ENCODE peak calls at places on chromosomes 16 and 17, in seven cellular contexts. One of them, this sample, is unnamed.

GRCh38 chr17:27613425-27613824 is 17.6 kb upstream of the LGALS9 start:
- DNase-seq in A673: no peak
- DNase-seq in NCI-H460: no peak
- DNase-seq in retinal pigment epithelial cell: no peak
- DNase-seq in AG10803: no peak
- DNase-seq in T-cell: no peak
- DNase-seq in NCI-H510A treated with DMSO at 0.1 percent for 48 hours: no peak
- DNase-seq in this sample: no peak

GRCh38 chr16:24748242-24748641 is 18.8 kb downstream of the TNRC6A start:
- DNase-seq in NCI-H460: peak
- DNase-seq in NCI-H510A treated with DMSO at 0.1 percent for 48 hours: no peak
- DNase-seq in T-cell: no peak
- DNase-seq in retinal pigment epithelial cell: peak
- DNase-seq in AG10803: peak
- DNase-seq in A673: peak
- DNase-seq in this sample: no peak

GRCh38 chr17:44587339-44587738 is 30.1 kb downstream of the FZD2 start:
- DNase-seq in retinal pigment epithelial cell: peak
- DNase-seq in A673: peak
- DNase-seq in T-cell: no peak
- DNase-seq in AG10803: peak
- DNase-seq in NCI-H460: peak
- DNase-seq in NCI-H510A treated with DMSO at 0.1 percent for 48 hours: no peak
- DNase-seq in this sample: no peak

GRCh38 chr16:67563708-67564468 is 1.6 kb downstream of the CTCF start:
- DNase-seq in retinal pigment epithelial cell: peak
- DNase-seq in AG10803: peak
- DNase-seq in A673: peak
- DNase-seq in NCI-H510A treated with DMSO at 0.1 percent for 48 hours: peak
- DNase-seq in T-cell: peak
- DNase-seq in NCI-H460: peak
- DNase-seq in this sample: no peak

GRCh38 chr16:68287276-68288251 is 23.2 kb downstream of the SLC7A6OS start:
- DNase-seq in NCI-H460: no peak
- DNase-seq in A673: no peak
- DNase-seq in AG10803: peak
- DNase-seq in retinal pigment epithelial cell: no peak
- DNase-seq in T-cell: peak
- DNase-seq in NCI-H510A treated with DMSO at 0.1 percent for 48 hours: no peak
- DNase-seq in this sample: no peak

GRCh38 chr17:75778861-75779249 is 5.8 kb upstream of the UNK start:
- DNase-seq in A673: no peak
- DNase-seq in NCI-H510A treated with DMSO at 0.1 percent for 48 hours: peak
- DNase-seq in retinal pigment epithelial cell: no peak
- DNase-seq in AG10803: no peak
- DNase-seq in T-cell: peak
- DNase-seq in NCI-H460: no peak
- DNase-seq in this sample: no peak

GRCh38 chr16:56617212-56618085 is 8.1 kb upstream of the MT1E start:
- DNase-seq in T-cell: peak
- DNase-seq in AG10803: peak
- DNase-seq in NCI-H460: no peak
- DNase-seq in retinal pigment epithelial cell: no peak
- DNase-seq in A673: no peak
- DNase-seq in NCI-H510A treated with DMSO at 0.1 percent for 48 hours: no peak
- DNase-seq in this sample: peak

GRCh38 chr16:3022697-3023414 is 886 bp downstream of the HCFC1R1 start:
- DNase-seq in retinal pigment epithelial cell: no peak
- DNase-seq in A673: peak
- DNase-seq in AG10803: peak
- DNase-seq in T-cell: no peak
- DNase-seq in NCI-H510A treated with DMSO at 0.1 percent for 48 hours: no peak
- DNase-seq in NCI-H460: no peak
- DNase-seq in this sample: no peak

GRCh38 chr17:20991276-20992037 is 51.4 kb downstream of the USP22 start:
- DNase-seq in AG10803: no peak
- DNase-seq in retinal pigment epithelial cell: no peak
- DNase-seq in NCI-H510A treated with DMSO at 0.1 percent for 48 hours: no peak
- DNase-seq in T-cell: no peak
- DNase-seq in A673: no peak
- DNase-seq in NCI-H460: no peak
- DNase-seq in this sample: no peak

GRCh38 chr17:64262125-64262421 is 987 bp downstream of the TEX2 start:
- DNase-seq in T-cell: no peak
- DNase-seq in NCI-H460: no peak
- DNase-seq in A673: peak
- DNase-seq in retinal pigment epithelial cell: no peak
- DNase-seq in NCI-H510A treated with DMSO at 0.1 percent for 48 hours: no peak
- DNase-seq in AG10803: no peak
- DNase-seq in this sample: no peak

GRCh38 chr16:17387226-17387625 is 83.5 kb downstream of the XYLT1 start:
- DNase-seq in AG10803: no peak
- DNase-seq in NCI-H510A treated with DMSO at 0.1 percent for 48 hours: no peak
- DNase-seq in T-cell: no peak
- DNase-seq in NCI-H460: no peak
- DNase-seq in retinal pigment epithelial cell: no peak
- DNase-seq in A673: no peak
- DNase-seq in this sample: no peak

GRCh38 chr17:80475949-80476876 is at the start of gene NPTX1:
- DNase-seq in T-cell: no peak
- DNase-seq in retinal pigment epithelial cell: no peak
- DNase-seq in AG10803: no peak
- DNase-seq in NCI-H460: no peak
- DNase-seq in NCI-H510A treated with DMSO at 0.1 percent for 48 hours: peak
- DNase-seq in A673: no peak
- DNase-seq in this sample: peak

GRCh38 chr17:82389379-82389778 is 17.8 kb downstream of the UTS2R start:
- DNase-seq in retinal pigment epithelial cell: no peak
- DNase-seq in NCI-H510A treated with DMSO at 0.1 percent for 48 hours: no peak
- DNase-seq in NCI-H460: no peak
- DNase-seq in A673: no peak
- DNase-seq in AG10803: no peak
- DNase-seq in T-cell: no peak
- DNase-seq in this sample: no peak

GRCh38 chr16:22687031-22687530 is 126.9 kb upstream of the HS3ST2 start:
- DNase-seq in AG10803: no peak
- DNase-seq in NCI-H510A treated with DMSO at 0.1 percent for 48 hours: no peak
- DNase-seq in T-cell: no peak
- DNase-seq in A673: no peak
- DNase-seq in NCI-H460: no peak
- DNase-seq in retinal pigment epithelial cell: no peak
- DNase-seq in this sample: no peak

GRCh38 chr16:29116980-29117379 is 132.1 kb downstream of the LAT start:
- DNase-seq in A673: no peak
- DNase-seq in NCI-H460: no peak
- DNase-seq in AG10803: no peak
- DNase-seq in T-cell: no peak
- DNase-seq in retinal pigment epithelial cell: no peak
- DNase-seq in NCI-H510A treated with DMSO at 0.1 percent for 48 hours: no peak
- DNase-seq in this sample: no peak

GRCh38 chr17:78935419-78936323 is 10.5 kb upstream of the TIMP2 start:
- DNase-seq in A673: peak
- DNase-seq in T-cell: no peak
- DNase-seq in AG10803: peak
- DNase-seq in retinal pigment epithelial cell: peak
- DNase-seq in NCI-H460: no peak
- DNase-seq in NCI-H510A treated with DMSO at 0.1 percent for 48 hours: no peak
- DNase-seq in this sample: no peak

GRCh38 chr17:74738051-74738996 is 1.3 kb downstream of the RAB37 start:
- DNase-seq in NCI-H510A treated with DMSO at 0.1 percent for 48 hours: peak
- DNase-seq in NCI-H460: no peak
- DNase-seq in retinal pigment epithelial cell: no peak
- DNase-seq in A673: no peak
- DNase-seq in AG10803: no peak
- DNase-seq in T-cell: peak
- DNase-seq in this sample: no peak

GRCh38 chr16:54879681-54880080 is 51.0 kb upstream of the IRX5 start:
- DNase-seq in A673: no peak
- DNase-seq in retinal pigment epithelial cell: no peak
- DNase-seq in T-cell: no peak
- DNase-seq in NCI-H460: no peak
- DNase-seq in NCI-H510A treated with DMSO at 0.1 percent for 48 hours: no peak
- DNase-seq in AG10803: peak
- DNase-seq in this sample: no peak

GRCh38 chr17:21089145-21089544 is 37.6 kb upstream of the DHRS7B start:
- DNase-seq in T-cell: no peak
- DNase-seq in NCI-H510A treated with DMSO at 0.1 percent for 48 hours: no peak
- DNase-seq in NCI-H460: no peak
- DNase-seq in A673: peak
- DNase-seq in retinal pigment epithelial cell: no peak
- DNase-seq in AG10803: peak
- DNase-seq in this sample: no peak

GRCh38 chr16:72018470-72018869 is 9.9 kb downstream of the DHODH start:
- DNase-seq in T-cell: no peak
- DNase-seq in AG10803: no peak
- DNase-seq in retinal pigment epithelial cell: no peak
- DNase-seq in A673: no peak
- DNase-seq in NCI-H510A treated with DMSO at 0.1 percent for 48 hours: no peak
- DNase-seq in NCI-H460: no peak
- DNase-seq in this sample: no peak

GRCh38 chr16:87963400-87963799 is 12.2 kb downstream of the BANP start:
- DNase-seq in NCI-H510A treated with DMSO at 0.1 percent for 48 hours: no peak
- DNase-seq in A673: peak
- DNase-seq in T-cell: peak
- DNase-seq in retinal pigment epithelial cell: no peak
- DNase-seq in AG10803: peak
- DNase-seq in NCI-H460: peak
- DNase-seq in this sample: no peak

GRCh38 chr16:85286970-85287814 is 174.9 kb upstream of the CIBAR2 start:
- DNase-seq in A673: no peak
- DNase-seq in NCI-H510A treated with DMSO at 0.1 percent for 48 hours: no peak
- DNase-seq in retinal pigment epithelial cell: no peak
- DNase-seq in T-cell: no peak
- DNase-seq in NCI-H460: no peak
- DNase-seq in AG10803: peak
- DNase-seq in this sample: no peak

This sample was measured in H1.